ENCODE peak calls at places on chromosome X, in eight cellular contexts. M is activated B cell treated with CpG ODN at 0.5 μM for 24 hours; L is stimulated activated CD8-positive, alpha-beta memory T cell treated with anti-CD3 and anti-CD28 coated beads, Interleukin-7, amount 100 ng/mL, for 1 hour; S is CD4-positive, alpha-beta T cell; C is fibroblast of mammary gland; Q is activated naive CD8-positive, alpha-beta T cell treated with anti-CD3 and anti-CD28 coated beads, Interleukin-2, amount 50 U/mL, for 24 hours; D is SW480; Z is heart right ventricle. U is an unnamed sample.
A peak's percentile ranks its signal among the peaks of the same experiment; 100 is the strongest.

GRCh38 chrX:476724-477075 is 90.0 kb upstream of the PPP2R3B start:
- DNase-seq in C (no peak), S (no peak), M (no peak), Z (no peak), Q (no peak), L (no peak), D (no peak), U (no peak)

GRCh38 chrX:39112143-39112542 is 310.9 kb downstream of the MID1IP1 start:
- DNase-seq in C (peak; percentile 3), D (no peak), Z (no peak), S (no peak), Q (no peak), L (no peak), M (no peak), U (no peak)

GRCh38 chrX:46325312-46325877 is 219.8 kb downstream of the ZNF674 start:
- DNase-seq in Z (no peak), M (no peak), C (peak; percentile 45), S (no peak), Q (peak; percentile 62), L (peak; percentile 5), D (peak; percentile 88), U (no peak)

GRCh38 chrX:129908636-129909035 is 2.7 kb downstream of the UTP14A start:
- DNase-seq in Z (no peak), C (no peak), M (no peak), L (no peak), S (no peak), D (peak; percentile 87), Q (no peak), U (no peak)

GRCh38 chrX:136477026-136477425 is 10.7 kb upstream of the BRS3 start:
- DNase-seq in C (no peak), S (no peak), Z (no peak), L (no peak), D (no peak), M (no peak), Q (no peak), U (no peak)

GRCh38 chrX:17546356-17546755 is 171.4 kb downstream of the NHS start:
- DNase-seq in Z (no peak), L (no peak), D (no peak), S (no peak), M (no peak), Q (no peak), C (no peak), U (no peak)

GRCh38 chrX:11272863-11273262 is 20.4 kb upstream of the AMELX start:
- DNase-seq in C (no peak), S (no peak), Z (no peak), L (no peak), Q (no peak), M (no peak), D (no peak), U (no peak)

GRCh38 chrX:45719751-45720501 is 519.2 kb upstream of the DIPK2B start:
- DNase-seq in M (no peak), L (no peak), C (no peak), Z (no peak), S (no peak), D (no peak), Q (no peak), U (no peak)

GRCh38 chrX:134600714-134601113 is 57.6 kb downstream of the PLAC1 start:
- DNase-seq in D (peak; percentile 92), Z (no peak), C (peak; percentile 79), S (no peak), L (no peak), Q (no peak), M (no peak), U (no peak)

GRCh38 chrX:136176399-136176825 is 29.1 kb downstream of the FHL1 start:
- DNase-seq in C (peak; percentile 91), Z (no peak), M (no peak), S (no peak), Q (no peak), L (no peak), D (no peak), U (no peak)

GRCh38 chrX:47384502-47384901 is 14.1 kb downstream of the ZNF157 start:
- DNase-seq in L (peak; percentile 53), M (no peak), C (peak; percentile 64), Z (peak; percentile 10), S (peak; percentile 62), Q (peak; percentile 62), D (peak; percentile 77), U (no peak)

GRCh38 chrX:34915463-34916225 is 27.0 kb upstream of the FAM47B start:
- DNase-seq in C (no peak), D (peak; percentile 83), L (no peak), M (no peak), Z (no peak), Q (no peak), S (no peak), U (no peak)

GRCh38 chrX:31199770-31200114 is 127.9 kb upstream of the FTHL17 start:
- DNase-seq in M (no peak), Z (no peak), D (no peak), S (no peak), L (no peak), Q (no peak), C (no peak), U (no peak)

GRCh38 chrX:143873343-143873742 is 10.5 kb upstream of the UBE2NL start:
- DNase-seq in Z (no peak), M (no peak), C (peak; percentile 73), L (no peak), Q (no peak), D (no peak), S (no peak), U (no peak)